ENCODE peak calls at places on chromosome 10, in nine cellular contexts. S is brain microvascular endothelial cell; I is effector memory CD4-positive, alpha-beta T cell; B is PC-3; J is CD8-positive, alpha-beta T cell; E is colonic mucosa; G is GM23338; C is Peyer's patch; K is adrenal gland. Z is an unnamed sample. For H3K36me3 and H3K27me3, the result is how much of the 10 kb centered on the place peaks cover.

GRCh38 chr10:124676416-124677062 is 67.6 kb downstream of the FAM53B start:
- DNase-seq in C (no peak), S (no peak), G (no peak), K (no peak), E (no peak), I (no peak), B (no peak), J (no peak), Z (peak)

GRCh38 chr10:128103229-128103714 is 23.0 kb downstream of the MKI67 start:
- DNase-seq in J (peak), K (no peak), E (no peak), B (no peak), G (no peak), C (no peak), I (no peak), S (no peak), Z (no peak)

GRCh38 chr10:124196659-124197058 is 103.3 kb upstream of the CHST15 start:
- DNase-seq in E (no peak), I (no peak), J (no peak), S (no peak), G (no peak), B (no peak), C (no peak), K (no peak), Z (no peak)

GRCh38 chr10:102555781-102556328 is 52.1 kb downstream of the SUFU start:
- DNase-seq in K (peak), B (no peak), J (no peak), I (no peak), G (no peak), E (no peak), C (peak), S (peak), Z (no peak)

GRCh38 chr10:52644678-52645434 is 127.7 kb downstream of the MBL2 start:
- DNase-seq in K (peak), I (no peak), S (peak), E (peak), C (peak), G (peak), J (no peak), B (peak), Z (peak)

GRCh38 chr10:63515002-63515763 is 6.0 kb upstream of the REEP3 start:
- DNase-seq in E (no peak), S (peak), K (no peak), B (peak), I (no peak), C (no peak), J (no peak), G (peak), Z (peak)

GRCh38 chr10:118585794-118586193 is 9.7 kb downstream of the PRLHR start:
- DNase-seq in G (no peak), E (no peak), I (no peak), K (no peak), B (no peak), J (no peak), C (no peak), S (no peak), Z (no peak)

GRCh38 chr10:96585726-96586418 is 940 bp downstream of the TM9SF3 start:
- DNase-seq in S (no peak), G (peak), B (peak), I (peak), K (no peak), E (peak), C (peak), J (peak), Z (no peak)

GRCh38 chr10:34299105-34299611 is 515.9 kb downstream of the PARD3 start:
- DNase-seq in I (no peak), C (no peak), B (peak), S (peak), K (no peak), J (no peak), E (no peak), G (no peak), Z (no peak)

GRCh38 chr10:1886039-1886438 is 148.7 kb upstream of the ADARB2 start:
- DNase-seq in G (no peak), I (no peak), B (no peak), K (no peak), S (no peak), J (no peak), E (no peak), C (no peak), Z (no peak)

GRCh38 chr10:84340187-84340586 is 11.8 kb downstream of the CCSER2 start:
- DNase-seq in C (no peak), S (no peak), I (no peak), E (no peak), G (no peak), J (no peak), K (no peak), B (no peak), Z (no peak)

GRCh38 chr10:83897626-83898025 is 241.7 kb upstream of the GHITM start:
- DNase-seq in S (no peak), G (no peak), K (no peak), J (no peak), C (no peak), B (no peak), E (no peak), I (no peak), Z (no peak)

GRCh38 chr10:103451871-103452713 is at the start of gene CALHM2:
- DNase-seq in B (no peak), J (peak), I (peak), S (peak), K (peak), G (peak), E (peak), C (peak), Z (peak)

GRCh38 chr10:43202657-43203490 is 64.0 kb downstream of the RASGEF1A start:
- DNase-seq in E (peak), K (no peak), S (no peak), B (no peak), C (peak), I (no peak), J (peak), G (peak), Z (peak)

GRCh38 chr10:96043895-96044580 is 655 bp downstream of the CCNJ start:
- DNase-seq in S (peak), G (peak), I (peak), E (peak), C (peak), J (peak), B (peak), K (peak), Z (no peak)

GRCh38 chr10:74585231-74586087 is 240.9 kb upstream of the KAT6B start:
- DNase-seq in G (no peak), B (no peak), I (peak), S (no peak), J (peak), C (peak), K (no peak), E (no peak), Z (no peak)

GRCh38 chr10:17115683-17116082 is 13.9 kb downstream of the CUBN start:
- DNase-seq in E (no peak), J (no peak), C (peak), I (no peak), S (peak), K (no peak), G (peak), B (peak), Z (no peak)

GRCh38 chr10:58806323-58806722 is 293.7 kb downstream of the BICC1 start:
- DNase-seq in S (no peak), G (no peak), C (no peak), J (no peak), K (no peak), I (no peak), B (no peak), E (no peak), Z (no peak)

GRCh38 chr10:28668363-28669226 is 8.7 kb upstream of the BAMBI start:
- DNase-seq in S (peak), K (peak), I (peak), B (no peak), G (peak), E (peak), C (peak), J (no peak), Z (peak)

GRCh38 chr10:16717617-16718395 is 99.4 kb downstream of the RSU1 start:
- DNase-seq in K (no peak), I (no peak), E (no peak), S (peak), B (no peak), G (no peak), J (no peak), C (no peak), Z (no peak)

GRCh38 chr10:19889279-19889678 is 73.0 kb downstream of the PLXDC2 start:
- DNase-seq in I (no peak), B (no peak), S (no peak), G (no peak), K (no peak), J (no peak), C (no peak), E (no peak), Z (no peak)

GRCh38 chr10:33123680-33124079 is 165.7 kb upstream of the ITGB1 start:
- DNase-seq in C (no peak), E (no peak), K (no peak), B (peak), I (no peak), S (no peak), G (no peak), J (no peak), Z (no peak)

GRCh38 chr10:58998924-58999713 is 177.3 kb upstream of the PHYHIPL start:
- DNase-seq in I (no peak), G (no peak), C (no peak), E (no peak), K (peak), S (no peak), J (no peak), B (no peak), Z (no peak)

GRCh38 chr10:24513155-24513554 is 210.5 kb downstream of the ARHGAP21 start:
- DNase-seq in I (no peak), B (peak), E (peak), C (no peak), G (peak), S (peak), K (no peak), J (no peak), Z (no peak)

GRCh38 chr10:62650411-62650810 is 154.1 kb upstream of the ADO start:
- DNase-seq in K (no peak), S (no peak), E (no peak), I (no peak), C (no peak), B (no peak), G (no peak), J (no peak), Z (no peak)

GRCh38 chr10:50333872-50334271 is 82.6 kb upstream of the ASAH2 start:
- DNase-seq in J (no peak), K (no peak), I (no peak), E (no peak), B (no peak), G (no peak), S (no peak), C (no peak), Z (no peak)

GRCh38 chr10:22437620-22438588 is 92.6 kb downstream of the SPAG6 start:
- DNase-seq in K (peak), G (peak), J (peak), C (peak), B (peak), E (no peak), S (no peak), I (no peak), Z (no peak)

GRCh38 chr10:17980796-17981195 is 29.1 kb downstream of the SLC39A12 start:
- DNase-seq in I (no peak), E (no peak), S (no peak), G (no peak), B (no peak), J (no peak), K (no peak), C (no peak), Z (no peak)

GRCh38 chr10:110724937-110725336 is 80.8 kb downstream of the RBM20 start:
- DNase-seq in G (no peak), B (no peak), E (no peak), K (no peak), C (no peak), S (no peak), J (no peak), I (no peak), Z (no peak)

GRCh38 chr10:63266337-63267327 is 133.5 kb downstream of the NRBF2 start:
- DNase-seq in E (no peak), B (peak), I (no peak), J (no peak), G (peak), K (no peak), C (no peak), S (no peak), Z (no peak)

GRCh38 chr10:53754851-53755250 is 982.3 kb upstream of the MBL2 start:
- DNase-seq in J (no peak), K (no peak), B (peak), G (peak), I (no peak), S (no peak), E (no peak), C (no peak), Z (no peak)

GRCh38 chr10:50542871-50543270 is 80.9 kb downstream of the SGMS1 start:
- DNase-seq in I (no peak), S (no peak), E (no peak), K (no peak), B (no peak), J (no peak), G (no peak), C (no peak), Z (no peak)

GRCh38 chr10:78263521-78263988 is 229.9 kb downstream of the RPS24 start:
- DNase-seq in K (no peak), J (no peak), S (peak), E (no peak), C (no peak), I (no peak), B (peak), G (no peak), Z (no peak)

GRCh38 chr10:97013983-97014382 is 171.8 kb downstream of the SLIT1 start:
- DNase-seq in S (no peak), E (no peak), C (no peak), J (no peak), B (no peak), I (no peak), K (no peak), G (no peak), Z (peak)

GRCh38 chr10:87829986-87830732 is 12.1 kb upstream of the ATAD1 start:
- DNase-seq in S (no peak), G (no peak), J (no peak), C (no peak), I (no peak), B (no peak), E (no peak), K (no peak), Z (no peak)

GRCh38 chr10:491667-492424 is 197.6 kb downstream of the DIP2C start:
- DNase-seq in E (no peak), I (no peak), J (no peak), C (peak), S (no peak), K (no peak), B (no peak), G (no peak), Z (no peak)
- H3K36me3 ChIP-seq in E (under half), I (under half), J (under half), C (under half), S (under half), K (under half), B (under half), G (under half), Z (under half)

GRCh38 chr10:6569259-6569658 is 10.8 kb downstream of the PRKCQ start:
- DNase-seq in S (no peak), B (no peak), I (no peak), K (no peak), C (no peak), E (no peak), G (no peak), J (no peak), Z (no peak)
- H3K27me3 ChIP-seq in S (under half), B (half or more), I (under half), K (under half), C (under half), E (under half), G (under half), J (under half), Z (under half)

GRCh38 chr10:14947268-14947667 is 6.6 kb downstream of the DCLRE1C start:
- DNase-seq in G (no peak), J (no peak), E (no peak), C (no peak), K (no peak), S (no peak), B (no peak), I (no peak), Z (no peak)
- H3K36me3 ChIP-seq in G (under half), J (under half), E (under half), C (under half), K (under half), S (under half), B (under half), I (under half), Z (under half)

DNA sequence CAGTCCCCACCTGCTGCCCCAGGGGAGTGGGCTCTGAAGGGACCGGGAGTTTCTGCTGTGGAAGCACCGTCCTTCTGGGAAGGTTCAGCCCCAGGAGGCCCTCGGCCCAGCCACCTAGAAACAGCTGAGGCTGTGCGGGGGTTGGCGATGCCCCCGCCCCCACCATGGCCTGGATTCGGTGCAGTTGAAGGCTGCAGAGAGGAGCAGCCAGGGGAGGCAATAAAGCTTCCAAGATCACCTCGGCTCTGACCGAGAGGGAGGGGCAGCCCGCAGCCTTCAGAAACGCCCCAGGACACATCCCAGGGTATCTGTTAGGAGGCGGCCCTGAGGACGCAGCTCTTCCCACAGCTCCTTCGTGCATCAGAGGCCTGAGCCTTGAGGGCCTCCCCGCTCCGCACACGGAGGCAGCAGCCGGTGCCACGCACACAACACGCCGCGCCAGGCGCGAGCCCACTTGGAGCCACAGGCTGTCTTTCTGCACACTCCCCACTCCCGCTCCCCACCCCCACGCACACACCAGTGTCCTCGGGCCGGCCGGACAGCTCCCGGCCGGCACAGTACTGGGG is 1.6 kb downstream of the KNDC1 start:
- DNase-seq in B (peak), K (peak), I (no peak), J (no peak), G (peak), C (peak), S (no peak), E (no peak), Z (peak)
- H3K27me3 ChIP-seq in B (under half), K (under half), I (under half), J (under half), G (under half), C (under half), S (under half), E (under half), Z (under half)

GRCh38 chr10:80511984-80512634 is 25.6 kb upstream of the SH2D4B start:
- DNase-seq in C (peak), G (no peak), B (no peak), E (no peak), K (no peak), J (no peak), S (no peak), I (no peak), Z (no peak)
- H3K36me3 ChIP-seq in C (under half), G (under half), B (under half), E (under half), K (half or more), J (half or more), S (half or more), I (half or more), Z (under half)

DNA sequence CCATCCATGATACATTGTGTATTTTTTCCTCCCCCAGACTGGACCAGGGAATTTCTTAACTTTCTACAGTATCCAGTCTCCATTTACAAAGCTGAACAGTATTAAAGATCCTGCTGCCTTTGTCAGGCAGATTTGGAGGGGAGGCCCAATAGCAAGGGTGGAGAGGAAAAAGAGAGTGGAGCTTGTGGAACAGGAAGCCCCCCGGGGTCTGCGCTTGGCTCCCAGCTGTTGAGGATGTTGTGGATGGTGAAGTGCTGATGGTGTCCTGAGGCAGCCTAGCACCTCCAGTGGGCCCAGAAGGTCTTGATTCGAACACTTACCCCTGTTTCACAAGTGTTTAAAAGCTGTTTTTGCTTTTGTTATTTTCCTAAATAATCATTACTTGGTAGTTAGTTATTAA is 29.5 kb upstream of the MTPAP start:
- DNase-seq in C (no peak), E (no peak), S (no peak), G (peak), I (no peak), J (no peak), B (no peak), K (no peak), Z (no peak)
- H3K27me3 ChIP-seq in C (under half), E (under half), S (under half), G (under half), I (under half), J (under half), B (under half), K (under half), Z (under half)

GRCh38 chr10:92303096-92303495 is 12.1 kb downstream of the MARCHF5 start:
- DNase-seq in C (no peak), E (no peak), G (no peak), J (no peak), S (no peak), I (no peak), B (no peak), K (no peak), Z (no peak)

GRCh38 chr10:92304061-92304460 is 13.1 kb downstream of the MARCHF5 start:
- DNase-seq in K (no peak), I (no peak), G (no peak), B (no peak), C (no peak), J (no peak), E (no peak), S (no peak), Z (no peak)

DNA sequence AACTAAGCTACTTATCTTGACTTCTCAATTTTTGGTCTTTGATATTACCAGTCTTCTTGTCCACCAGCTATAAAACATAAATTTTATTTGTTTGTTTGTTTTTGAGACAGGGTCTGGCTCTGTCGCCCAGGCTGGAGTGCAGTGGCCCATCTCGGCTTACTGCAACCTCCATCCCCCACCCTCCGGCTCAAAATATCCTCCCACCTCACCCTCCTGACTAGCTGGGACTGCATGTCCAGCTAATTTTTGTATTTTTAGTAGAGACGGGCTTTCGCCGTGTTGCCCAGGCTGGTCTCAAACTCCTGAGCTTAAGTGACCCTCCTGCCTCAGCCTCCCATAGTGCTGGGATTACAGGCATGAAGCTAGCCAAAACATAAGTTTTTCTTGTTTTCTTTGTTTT is 7.5 kb downstream of the MARCHF5 start:
- DNase-seq in E (no peak), G (no peak), C (no peak), B (no peak), K (no peak), S (no peak), I (no peak), J (no peak), Z (no peak)
- H3K36me3 ChIP-seq in E (under half), G (under half), C (under half), B (under half), K (under half), S (under half), I (under half), J (under half), Z (under half)

Z was measured in H7.